ENCODE peak calls at places on chromosome 19, in nine cellular contexts. Y is fibroblast of pulmonary artery; M is posterior vena cava; V is central memory CD4-positive, alpha-beta T cell; R is sigmoid colon; Z is NK-92 treated with Interleukin-12 subunit alpha and Interleukin-12 subunit beta, amount 100 ng/mL, for 24 hours; S is astrocyte of the cerebellum; X is retinal pigment epithelial cell; E is neural crest cell. F is an unnamed sample.

GRCh38 chr19:48480476-48481190 is 11.5 kb downstream of the CYTH2 start:
- DNase-seq in Y (no peak), M (no peak), V (peak; percentile 60), R (no peak), Z (no peak), S (no peak), X (no peak), E (no peak), F (no peak)

GRCh38 chr19:46919324-46919723 is 58.5 kb downstream of the ARHGAP35 start:
- DNase-seq in Y (no peak), M (no peak), V (no peak), R (no peak), Z (no peak), S (no peak), X (no peak), E (no peak), F (no peak)

GRCh38 chr19:3243851-3244700 is 19.6 kb downstream of the CELF5 start:
- DNase-seq in Y (peak; percentile 72), M (no peak), V (no peak), R (no peak), Z (no peak), S (peak; percentile 15), X (no peak), E (peak; percentile 75), F (peak; percentile 28)

GRCh38 chr19:42117076-42117475 is 15.2 kb downstream of the POU2F2 start:
- DNase-seq in Y (no peak), M (no peak), V (no peak), R (no peak), Z (no peak), S (no peak), X (no peak), E (no peak), F (no peak)

GRCh38 chr19:43460362-43461016 is 4.9 kb downstream of the LYPD3 start:
- DNase-seq in Y (no peak), M (no peak), V (no peak), R (no peak), Z (no peak), S (no peak), X (no peak), E (no peak), F (no peak)

GRCh38 chr19:49441210-49441959 is at the start of gene SLC17A7:
- DNase-seq in Y (no peak), M (no peak), V (no peak), R (peak; percentile 86), Z (no peak), S (no peak), X (no peak), E (no peak), F (no peak)

GRCh38 chr19:53868892-53869804 is 1.5 kb downstream of the MYADM start:
- DNase-seq in Y (peak; percentile 91), M (peak; percentile 98), V (peak; percentile 88), R (peak; percentile 97), Z (no peak), S (peak; percentile 62), X (peak; percentile 62), E (peak; percentile 65), F (peak; percentile 73)

GRCh38 chr19:32642771-32643170 is 32.2 kb downstream of the ANKRD27 start:
- DNase-seq in Y (no peak), M (no peak), V (peak; percentile 73), R (no peak), Z (no peak), S (no peak), X (no peak), E (no peak), F (no peak)

GRCh38 chr19:10769533-10770491 is 51.9 kb downstream of the DNM2 start:
- DNase-seq in Y (peak; percentile 31), M (no peak), V (no peak), R (peak; percentile 73), Z (no peak), S (no peak), X (no peak), E (no peak), F (no peak)

GRCh38 chr19:18322318-18322758 is 538 bp downstream of the LSM4 start:
- DNase-seq in Y (peak; percentile 55), M (no peak), V (no peak), R (no peak), Z (peak; percentile 56), S (no peak), X (peak; percentile 49), E (peak; percentile 40), F (no peak)

GRCh38 chr19:722553-723101 is 13.9 kb downstream of the PALM start:
- DNase-seq in Y (no peak), M (no peak), V (no peak), R (no peak), Z (no peak), S (no peak), X (no peak), E (no peak), F (no peak)

GRCh38 chr19:29673451-29674371 is 8.4 kb downstream of the PLEKHF1 start:
- DNase-seq in Y (no peak), M (peak; percentile 76), V (no peak), R (peak; percentile 59), Z (no peak), S (no peak), X (no peak), E (no peak), F (no peak)

GRCh38 chr19:46478356-46478986 is 7.1 kb upstream of the PNMA8A start:
- DNase-seq in Y (peak; percentile 60), M (no peak), V (peak; percentile 31), R (no peak), Z (peak; percentile 50), S (no peak), X (no peak), E (no peak), F (peak; percentile 67)

GRCh38 chr19:3019211-3019854 is 9.7 kb downstream of the TLE2 start:
- DNase-seq in Y (no peak), M (no peak), V (no peak), R (no peak), Z (no peak), S (no peak), X (no peak), E (no peak), F (no peak)

GRCh38 chr19:4713384-4713951 is 10.2 kb downstream of the DPP9 start:
- DNase-seq in Y (peak; percentile 93), M (peak; percentile 95), V (no peak), R (peak; percentile 96), Z (no peak), S (peak; percentile 79), X (peak; percentile 92), E (no peak), F (peak; percentile 94)

GRCh38 chr19:7373862-7374261 is 25.1 kb downstream of the ARHGEF18 start:
- DNase-seq in Y (no peak), M (no peak), V (no peak), R (no peak), Z (no peak), S (no peak), X (no peak), E (no peak), F (no peak)

GRCh38 chr19:4301590-4302237 is 475 bp downstream of the TMIGD2 start:
- DNase-seq in Y (no peak), M (no peak), V (no peak), R (no peak), Z (no peak), S (no peak), X (no peak), E (no peak), F (no peak)

GRCh38 chr19:41993612-41994483 is at the start of gene ATP1A3:
- DNase-seq in Y (peak; percentile 27), M (no peak), V (peak; percentile 51), R (no peak), Z (peak; percentile 69), S (no peak), X (peak; percentile 44), E (peak; percentile 51), F (no peak)

GRCh38 chr19:20640545-20640944 is 20.8 kb downstream of the ZNF626 start:
- DNase-seq in Y (no peak), M (no peak), V (no peak), R (no peak), Z (no peak), S (no peak), X (no peak), E (no peak), F (no peak)

GRCh38 chr19:12698138-12698537 is 1.7 kb upstream of the FBXW9 start:
- DNase-seq in Y (no peak), M (no peak), V (no peak), R (no peak), Z (no peak), S (no peak), X (no peak), E (no peak), F (no peak)

GRCh38 chr19:38722947-38723605 is 21.2 kb downstream of the CAPN12 start:
- DNase-seq in Y (no peak), M (no peak), V (no peak), R (no peak), Z (no peak), S (no peak), X (no peak), E (no peak), F (no peak)

GRCh38 chr19:45215391-45216191 is 29.6 kb downstream of the EXOC3L2 start:
- DNase-seq in Y (no peak), M (peak; percentile 81), V (no peak), R (no peak), Z (no peak), S (no peak), X (no peak), E (peak; percentile 16), F (no peak)

GRCh38 chr19:38537071-38537847 is 80.5 kb downstream of the MAP4K1 start:
- DNase-seq in Y (no peak), M (peak; percentile 53), V (no peak), R (no peak), Z (no peak), S (no peak), X (no peak), E (no peak), F (no peak)

GRCh38 chr19:34580055-34580336 is 97.0 kb downstream of the SCGB2B2 start:
- DNase-seq in Y (no peak), M (no peak), V (no peak), R (no peak), Z (no peak), S (no peak), X (no peak), E (no peak), F (no peak)

GRCh38 chr19:38554676-38555141 is 63.0 kb downstream of the MAP4K1 start:
- DNase-seq in Y (no peak), M (no peak), V (no peak), R (no peak), Z (no peak), S (no peak), X (no peak), E (no peak), F (no peak)

GRCh38 chr19:43229315-43229714 is 23.9 kb upstream of the PSG4 start:
- DNase-seq in Y (peak; percentile 7), M (no peak), V (no peak), R (no peak), Z (no peak), S (no peak), X (no peak), E (no peak), F (no peak)

GRCh38 chr19:42253245-42254082 is 1.5 kb downstream of the ERF start:
- DNase-seq in Y (peak; percentile 48), M (no peak), V (peak; percentile 60), R (peak; percentile 89), Z (no peak), S (no peak), X (no peak), E (peak; percentile 65), F (no peak)

GRCh38 chr19:6312018-6312417 is 21.4 kb downstream of the ACER1 start:
- DNase-seq in Y (no peak), M (no peak), V (no peak), R (no peak), Z (no peak), S (no peak), X (no peak), E (no peak), F (no peak)

GRCh38 chr19:3057275-3057714 is 5.0 kb downstream of the TLE5 start:
- DNase-seq in Y (peak; percentile 77), M (peak; percentile 96), V (no peak), R (peak; percentile 97), Z (no peak), S (peak; percentile 63), X (no peak), E (no peak), F (no peak)

GRCh38 chr19:44847144-44848035 is 1.3 kb downstream of the NECTIN2 start:
- DNase-seq in Y (peak; percentile 50), M (peak; percentile 91), V (no peak), R (peak; percentile 88), Z (no peak), S (no peak), X (no peak), E (peak; percentile 20), F (peak; percentile 43)

GRCh38 chr19:4007836-4008539 is 452 bp downstream of the PIAS4 start:
- DNase-seq in Y (no peak), M (no peak), V (no peak), R (no peak), Z (no peak), S (no peak), X (no peak), E (no peak), F (no peak)

F was measured in stromal cell of bone marrow.